ENCODE peak calls at places on chromosomes 13 and 19, in nine cellular contexts. U, T, G, J, W, M, I, Z and A are unnamed samples.

GRCh38 chr13:26433776-26434175 is 123.7 kb upstream of the WASF3 start:
- DNase-seq in U (no peak), T (no peak), G (no peak), J (no peak), W (no peak), M (no peak), I (no peak), Z (no peak), A (no peak)

GRCh38 chr19:56101746-56102535 is 19.2 kb downstream of the ZNF787 start:
- DNase-seq in U (no peak), T (no peak), G (no peak), J (no peak), W (no peak), M (no peak), I (no peak), Z (no peak), A (no peak)

GRCh38 chr13:28117689-28118377 is 17.5 kb upstream of the FLT3 start:
- DNase-seq in U (no peak), T (no peak), G (peak), J (no peak), W (no peak), M (peak), I (no peak), Z (no peak), A (peak)

GRCh38 chr19:3655402-3656072 is 28.9 kb upstream of the CACTIN start:
- DNase-seq in U (no peak), T (no peak), G (no peak), J (peak), W (no peak), M (no peak), I (no peak), Z (peak), A (no peak)

GRCh38 chr19:38251564-38252051 is 4.6 kb downstream of the PPP1R14A start:
- DNase-seq in U (no peak), T (no peak), G (peak), J (no peak), W (no peak), M (peak), I (no peak), Z (peak), A (peak)

GRCh38 chr19:35213678-35214632 is 14.6 kb downstream of the FAM187B start:
- DNase-seq in U (peak), T (no peak), G (peak), J (peak), W (peak), M (peak), I (peak), Z (peak), A (peak)

GRCh38 chr13:29539866-29540265 is 55.6 kb downstream of the SLC7A1 start:
- DNase-seq in U (no peak), T (no peak), G (no peak), J (no peak), W (no peak), M (no peak), I (no peak), Z (no peak), A (no peak)

GRCh38 chr13:29429496-29429895 is 166.0 kb downstream of the SLC7A1 start:
- DNase-seq in U (no peak), T (no peak), G (no peak), J (no peak), W (no peak), M (no peak), I (no peak), Z (no peak), A (no peak)

GRCh38 chr19:815775-816499 is 5.8 kb downstream of the PLPPR3 start:
- DNase-seq in U (no peak), T (no peak), G (no peak), J (no peak), W (no peak), M (peak), I (no peak), Z (no peak), A (no peak)

GRCh38 chr19:18843960-18844359 is 12.2 kb downstream of the UPF1 start:
- DNase-seq in U (no peak), T (no peak), G (no peak), J (no peak), W (no peak), M (no peak), I (no peak), Z (no peak), A (no peak)

GRCh38 chr13:93224545-93224944 is 2.1 kb upstream of the GPC6 start:
- DNase-seq in U (no peak), T (peak), G (no peak), J (no peak), W (no peak), M (peak), I (no peak), Z (no peak), A (no peak)

GRCh38 chr19:52785506-52785905 is 1.1 kb downstream of the ZNF600 start:
- DNase-seq in U (no peak), T (no peak), G (no peak), J (no peak), W (no peak), M (no peak), I (no peak), Z (no peak), A (no peak)

GRCh38 chr13:63942372-63942771 is 2526.7 kb upstream of the PCDH20 start:
- DNase-seq in U (no peak), T (no peak), G (no peak), J (no peak), W (no peak), M (no peak), I (no peak), Z (no peak), A (no peak)

GRCh38 chr13:23870356-23871146 is 18.6 kb downstream of the MIPEP start:
- DNase-seq in U (peak), T (no peak), G (no peak), J (no peak), W (no peak), M (no peak), I (no peak), Z (no peak), A (no peak)

GRCh38 chr19:6733338-6734095 is 3.9 kb downstream of the GPR108 start:
- DNase-seq in U (peak), T (no peak), G (no peak), J (no peak), W (no peak), M (peak), I (peak), Z (no peak), A (no peak)

GRCh38 chr13:48431987-48432615 is 19.2 kb upstream of the LPAR6 start:
- DNase-seq in U (no peak), T (no peak), G (no peak), J (no peak), W (no peak), M (no peak), I (no peak), Z (no peak), A (no peak)

GRCh38 chr19:10167459-10167858 is 27.3 kb downstream of the DNMT1 start:
- DNase-seq in U (no peak), T (no peak), G (no peak), J (no peak), W (no peak), M (no peak), I (no peak), Z (no peak), A (no peak)

GRCh38 chr19:45171211-45171623 is 6.8 kb downstream of the TRAPPC6A start:
- DNase-seq in U (no peak), T (no peak), G (no peak), J (no peak), W (no peak), M (peak), I (no peak), Z (no peak), A (no peak)

GRCh38 chr19:49870309-49870901 is 3.0 kb upstream of the PNKP start:
- DNase-seq in U (no peak), T (no peak), G (no peak), J (peak), W (no peak), M (no peak), I (peak), Z (no peak), A (no peak)

GRCh38 chr19:17775245-17775927 is 19.6 kb upstream of the B3GNT3 start:
- DNase-seq in U (peak), T (peak), G (peak), J (no peak), W (peak), M (peak), I (no peak), Z (no peak), A (no peak)

GRCh38 chr13:72960114-72960513 is 98.7 kb upstream of the KLF5 start:
- DNase-seq in U (no peak), T (no peak), G (no peak), J (no peak), W (no peak), M (no peak), I (no peak), Z (no peak), A (no peak)

GRCh38 chr13:113333076-113333475 is 30.9 kb downstream of the GRTP1 start:
- DNase-seq in U (no peak), T (no peak), G (no peak), J (no peak), W (no peak), M (no peak), I (peak), Z (no peak), A (no peak)

GRCh38 chr19:58196911-58197616 is 14.2 kb downstream of the ZNF274 start:
- DNase-seq in U (peak), T (no peak), G (no peak), J (no peak), W (no peak), M (no peak), I (no peak), Z (peak), A (no peak)

GRCh38 chr19:38433268-38433733 is at the start of gene RYR1:
- DNase-seq in U (peak), T (peak), G (peak), J (peak), W (no peak), M (peak), I (peak), Z (no peak), A (peak)

GRCh38 chr13:53445682-53446081 is 417.1 kb downstream of the OLFM4 start:
- DNase-seq in U (no peak), T (no peak), G (no peak), J (no peak), W (no peak), M (no peak), I (no peak), Z (no peak), A (no peak)

GRCh38 chr19:47779524-47780214 is 1.2 kb downstream of the SELENOW start:
- DNase-seq in U (no peak), T (no peak), G (peak), J (peak), W (no peak), M (no peak), I (no peak), Z (no peak), A (peak)

GRCh38 chr19:52170863-52171320 is 529 bp downstream of the ZNF836 start:
- DNase-seq in U (no peak), T (peak), G (peak), J (peak), W (peak), M (peak), I (peak), Z (no peak), A (peak)

GRCh38 chr19:641702-642101 is 2.0 kb downstream of the FGF22 start:
- DNase-seq in U (no peak), T (no peak), G (no peak), J (peak), W (no peak), M (no peak), I (no peak), Z (no peak), A (no peak)

GRCh38 chr13:93118081-93118615 is 108.5 kb upstream of the GPC6 start:
- DNase-seq in U (no peak), T (no peak), G (no peak), J (no peak), W (no peak), M (no peak), I (no peak), Z (peak), A (no peak)

DNA sequence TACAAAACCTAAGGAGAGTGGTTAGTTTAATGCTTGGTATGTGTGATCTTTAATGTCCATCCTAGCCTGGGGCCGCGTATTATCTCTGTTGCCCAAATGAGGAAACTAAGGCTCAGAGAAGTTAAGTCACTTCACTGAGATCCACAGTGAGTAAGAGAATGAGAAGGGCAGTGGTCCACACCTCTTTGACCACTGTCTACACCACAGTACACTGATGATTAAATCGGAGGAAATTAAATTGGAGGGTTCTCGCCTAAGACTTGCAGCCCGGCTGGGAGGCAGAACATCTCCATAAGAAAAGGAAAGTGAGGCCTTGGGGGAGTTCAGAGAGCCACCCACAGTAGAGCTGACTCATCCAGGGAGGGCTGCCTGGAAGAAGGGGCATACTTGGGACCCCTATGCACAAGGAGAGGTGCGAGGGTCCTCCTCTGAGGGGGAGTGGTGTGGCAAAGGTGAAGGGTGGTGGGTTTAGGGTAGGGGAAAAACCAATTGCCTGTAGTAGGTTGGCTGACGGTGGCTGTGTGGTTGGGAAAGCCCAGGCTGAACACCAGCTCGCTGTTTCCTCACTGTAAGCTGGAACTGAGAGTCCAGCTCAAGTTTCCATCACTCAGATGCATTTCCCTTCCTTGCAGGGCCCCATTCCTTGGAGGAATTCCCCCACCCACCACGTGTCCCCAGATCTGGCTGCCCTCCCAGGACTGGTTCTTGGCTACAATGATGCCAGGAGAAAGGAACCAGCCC is 15.0 kb upstream of the DHRS12 start:
- DNase-seq in U (no peak), T (no peak), G (no peak), J (peak), W (no peak), M (no peak), I (no peak), Z (peak), A (no peak)
- H3K4me3 ChIP-seq in U (no peak), T (no peak), G (no peak), J (no peak), W (no peak), M (no peak), I (no peak), Z (no peak), A (no peak)

GRCh38 chr13:85497652-85498051 is 301.6 kb downstream of the SLITRK6 start:
- DNase-seq in U (no peak), T (no peak), G (no peak), J (no peak), W (no peak), M (no peak), I (no peak), Z (peak), A (no peak)
- H3K27ac ChIP-seq in U (no peak), T (no peak), G (no peak), J (no peak), W (no peak), M (no peak), I (no peak), Z (no peak), A (no peak)

GRCh38 chr13:108269601-108270328 is at the start of gene TNFSF13B:
- DNase-seq in U (peak), T (peak), G (peak), J (peak), W (no peak), M (peak), I (peak), Z (peak), A (peak)
- TF ChIP-seq CTCF in U (no peak), T (peak), G (no peak), J (no peak), W (no peak), M (peak), I (no peak), Z (no peak), A (no peak)

DNA sequence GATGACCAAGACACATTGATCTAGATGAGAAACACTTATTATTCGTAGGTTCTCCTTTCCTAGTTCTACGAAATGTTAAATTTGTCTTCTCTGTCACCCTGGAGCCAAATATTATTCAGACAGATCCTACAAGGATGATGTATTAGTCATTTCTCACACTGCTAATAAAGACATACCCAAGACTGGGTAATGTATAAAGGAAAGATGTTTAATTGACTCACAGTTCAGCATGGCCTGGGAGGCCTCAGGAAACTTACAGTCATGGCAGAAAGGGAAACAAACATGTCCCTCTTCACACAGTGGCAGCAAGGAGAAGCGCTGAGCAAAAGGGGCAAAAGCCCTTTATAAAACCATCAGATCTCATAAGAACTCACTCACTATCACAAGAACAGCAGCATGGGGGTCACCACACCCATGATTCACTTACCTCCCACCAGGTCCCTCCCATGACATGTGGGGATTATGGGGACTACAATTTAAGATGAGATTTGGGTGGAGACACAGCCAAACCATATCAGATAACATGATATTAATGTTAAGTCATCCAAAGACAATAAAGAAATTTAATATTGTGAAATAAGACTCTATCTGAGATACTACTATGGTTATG is 1248.8 kb upstream of the SLC10A2 start:
- DNase-seq in U (no peak), T (no peak), G (no peak), J (no peak), W (no peak), M (no peak), I (no peak), Z (peak), A (no peak)
- H3K4me3 ChIP-seq in U (no peak), T (no peak), G (no peak), J (no peak), W (no peak), M (peak), I (no peak), Z (no peak), A (no peak)

DNA sequence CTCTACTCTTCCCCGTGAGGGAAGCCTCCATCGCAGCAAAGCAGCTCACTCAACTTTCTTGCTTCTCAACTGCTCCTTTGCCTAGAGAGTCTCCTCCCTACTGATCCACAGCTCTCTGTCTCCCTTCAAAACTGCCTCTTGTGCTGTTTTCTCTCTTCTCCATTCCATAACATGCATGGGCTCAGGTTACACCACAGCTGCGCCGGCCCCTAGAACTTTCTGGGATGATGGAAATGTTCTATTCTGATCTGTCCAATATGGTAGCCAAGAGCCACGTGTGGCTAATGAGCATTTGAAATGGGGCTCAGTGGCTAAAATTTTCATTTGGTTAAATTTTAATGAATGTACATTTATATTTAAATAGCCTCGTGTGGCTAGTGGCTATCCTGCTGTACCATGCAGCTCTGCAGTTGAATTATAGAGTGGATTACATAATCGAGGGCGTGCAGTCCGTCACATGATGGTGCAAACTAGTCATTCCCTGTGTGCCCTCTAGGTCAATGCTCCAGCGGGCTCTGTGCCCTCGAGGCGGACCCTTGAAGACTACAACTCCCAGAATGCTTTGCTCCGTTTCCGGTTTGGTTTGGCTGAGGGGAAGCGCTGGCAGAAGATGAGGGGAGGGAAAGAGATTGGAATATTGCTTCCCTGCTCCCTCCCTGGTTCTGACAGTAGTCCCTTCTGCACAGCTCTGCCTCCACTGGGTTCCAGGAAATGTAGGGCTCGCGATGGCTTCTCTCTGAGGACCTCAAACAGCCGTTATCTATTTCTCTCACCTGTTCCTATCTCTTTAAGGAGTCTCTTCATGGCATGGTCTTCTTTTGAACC is 109.8 kb downstream of the CACNA1A start:
- DNase-seq in U (peak), T (peak), G (peak), J (peak), W (no peak), M (peak), I (peak), Z (peak), A (peak)
- H3K27ac ChIP-seq in U (no peak), T (no peak), G (no peak), J (no peak), W (no peak), M (no peak), I (no peak), Z (no peak), A (no peak)